ENCODE peak calls at places on chromosome 6, in seven cellular contexts. Z is breast epithelium, A is adrenal gland, W is testis, O is tibial nerve, B is heart left ventricle, E is prostate gland. D is an unnamed sample.

GRCh38 chr6:107244082-107244741 is 128.9 kb upstream of the BEND3 start:
- DNase-seq in Z (no peak), A (no peak), W (no peak), O (no peak), B (no peak), E (no peak), D (no peak)

GRCh38 chr6:15483060-15483459 is 179.8 kb downstream of the DTNBP1 start:
- DNase-seq in Z (no peak), A (no peak), W (no peak), O (no peak), B (no peak), E (no peak), D (no peak)

GRCh38 chr6:39933669-39934059 is 598 bp downstream of the MOCS1 start:
- DNase-seq in Z (no peak), A (no peak), W (no peak), O (no peak), B (no peak), E (no peak), D (no peak)

GRCh38 chr6:129500958-129501381 is 209.0 kb downstream of the ARHGAP18 start:
- DNase-seq in Z (no peak), A (no peak), W (no peak), O (no peak), B (no peak), E (no peak), D (no peak)

GRCh38 chr6:30824698-30825097 is 59.6 kb upstream of the DDR1 start:
- DNase-seq in Z (no peak), A (no peak), W (no peak), O (no peak), B (no peak), E (no peak), D (no peak)

GRCh38 chr6:85360794-85361642 is 88.9 kb upstream of the NT5E start:
- DNase-seq in Z (peak), A (peak), W (no peak), O (peak), B (no peak), E (no peak), D (no peak)

GRCh38 chr6:165484178-165484889 is 174.9 kb upstream of the C6orf118 start:
- DNase-seq in Z (no peak), A (no peak), W (no peak), O (no peak), B (no peak), E (no peak), D (no peak)

GRCh38 chr6:122151066-122151465 is 248.4 kb upstream of the HSF2 start:
- DNase-seq in Z (no peak), A (no peak), W (no peak), O (no peak), B (no peak), E (no peak), D (no peak)

GRCh38 chr6:1552296-1552761 is 57.4 kb upstream of the FOXC1 start:
- DNase-seq in Z (no peak), A (no peak), W (no peak), O (no peak), B (no peak), E (no peak), D (no peak)

GRCh38 chr6:26389349-26389799 is 6.5 kb downstream of the BTN2A2 start:
- DNase-seq in Z (no peak), A (no peak), W (no peak), O (no peak), B (no peak), E (no peak), D (no peak)

GRCh38 chr6:31919624-31920303 is 7.8 kb upstream of the C2 start:
- DNase-seq in Z (no peak), A (no peak), W (no peak), O (no peak), B (no peak), E (peak), D (no peak)

GRCh38 chr6:56292505-56293181 is 45.3 kb upstream of the COL21A1 start:
- DNase-seq in Z (no peak), A (peak), W (peak), O (peak), B (no peak), E (no peak), D (no peak)

GRCh38 chr6:132065556-132065955 is 114.4 kb upstream of the CCN2 start:
- DNase-seq in Z (no peak), A (no peak), W (no peak), O (no peak), B (no peak), E (no peak), D (no peak)

GRCh38 chr6:100719883-100720682 is 161.0 kb downstream of the ASCC3 start:
- DNase-seq in Z (no peak), A (no peak), W (no peak), O (no peak), B (no peak), E (no peak), D (no peak)

GRCh38 chr6:153484056-153484455 is 353.0 kb upstream of the RGS17 start:
- DNase-seq in Z (no peak), A (no peak), W (no peak), O (no peak), B (no peak), E (no peak), D (no peak)

GRCh38 chr6:149033454-149034241 is 283.9 kb upstream of the TAB2 start:
- DNase-seq in Z (no peak), A (no peak), W (no peak), O (no peak), B (no peak), E (no peak), D (no peak)

GRCh38 chr6:67231092-67231491 is 1404.0 kb upstream of the ADGRB3 start:
- DNase-seq in Z (no peak), A (no peak), W (no peak), O (no peak), B (no peak), E (no peak), D (no peak)

GRCh38 chr6:11212625-11213024 is 19.8 kb downstream of the NEDD9 start:
- DNase-seq in Z (peak), A (peak), W (no peak), O (peak), B (no peak), E (no peak), D (peak)

GRCh38 chr6:33201147-33201545 is 479 bp downstream of the SLC39A7 start:
- DNase-seq in Z (no peak), A (no peak), W (no peak), O (no peak), B (no peak), E (no peak), D (no peak)

GRCh38 chr6:56444855-56445254 is 197.5 kb upstream of the COL21A1 start:
- DNase-seq in Z (peak), A (no peak), W (no peak), O (no peak), B (no peak), E (peak), D (no peak)

GRCh38 chr6:70590387-70590786 is 23.7 kb downstream of the SDHAF4 start:
- DNase-seq in Z (no peak), A (no peak), W (no peak), O (no peak), B (no peak), E (no peak), D (no peak)

GRCh38 chr6:21200056-21200870 is 393.3 kb upstream of the SOX4 start:
- DNase-seq in Z (no peak), A (no peak), W (no peak), O (no peak), B (no peak), E (no peak), D (no peak)

GRCh38 chr6:138115877-138116660 is 8.8 kb upstream of the PERP start:
- DNase-seq in Z (peak), A (peak), W (peak), O (peak), B (peak), E (peak), D (no peak)

GRCh38 chr6:5999688-6000608 is 6.8 kb downstream of the NRN1 start:
- DNase-seq in Z (no peak), A (no peak), W (no peak), O (no peak), B (peak), E (no peak), D (no peak)

GRCh38 chr6:55449219-55449618 is 122.0 kb downstream of the GFRAL start:
- DNase-seq in Z (no peak), A (no peak), W (no peak), O (no peak), B (no peak), E (no peak), D (no peak)

GRCh38 chr6:134880487-134881190 is 69.3 kb downstream of the ALDH8A1 start:
- DNase-seq in Z (no peak), A (no peak), W (no peak), O (no peak), B (no peak), E (no peak), D (no peak)

GRCh38 chr6:158758941-158759479 is 60.2 kb downstream of the EZR start:
- DNase-seq in Z (no peak), A (no peak), W (no peak), O (no peak), B (peak), E (no peak), D (peak)

GRCh38 chr6:170000071-170000843 is 248.8 kb downstream of the ERMARD start:
- DNase-seq in Z (no peak), A (no peak), W (no peak), O (no peak), B (no peak), E (no peak), D (no peak)

GRCh38 chr6:44738652-44739141 is 351.2 kb downstream of the CDC5L start:
- DNase-seq in Z (no peak), A (peak), W (no peak), O (no peak), B (no peak), E (no peak), D (no peak)

GRCh38 chr6:91464201-91464600 is 877.3 kb upstream of the MAP3K7 start:
- DNase-seq in Z (no peak), A (no peak), W (no peak), O (no peak), B (no peak), E (no peak), D (no peak)

GRCh38 chr6:753486-753885 is 60.5 kb upstream of the EXOC2 start:
- DNase-seq in Z (no peak), A (no peak), W (no peak), O (no peak), B (no peak), E (no peak), D (no peak)

GRCh38 chr6:12356983-12357972 is 67.1 kb downstream of the EDN1 start:
- DNase-seq in Z (no peak), A (no peak), W (no peak), O (no peak), B (no peak), E (no peak), D (no peak)

GRCh38 chr6:90284745-90285481 is 11.7 kb downstream of the BACH2 start:
- DNase-seq in Z (no peak), A (no peak), W (no peak), O (no peak), B (no peak), E (no peak), D (no peak)

GRCh38 chr6:70210462-70210861 is 92.4 kb downstream of the COL9A1 start:
- DNase-seq in Z (no peak), A (no peak), W (no peak), O (no peak), B (no peak), E (no peak), D (no peak)

GRCh38 chr6:126812651-126813050 is 305.8 kb upstream of the RSPO3 start:
- DNase-seq in Z (no peak), A (no peak), W (no peak), O (no peak), B (no peak), E (no peak), D (no peak)

GRCh38 chr6:140090871-140091270 is 716.4 kb upstream of the CITED2 start:
- DNase-seq in Z (no peak), A (no peak), W (no peak), O (no peak), B (no peak), E (no peak), D (no peak)

GRCh38 chr6:162157157-162157556 is 570.4 kb downstream of the PRKN start:
- DNase-seq in Z (no peak), A (no peak), W (no peak), O (no peak), B (no peak), E (no peak), D (no peak)

DNA sequence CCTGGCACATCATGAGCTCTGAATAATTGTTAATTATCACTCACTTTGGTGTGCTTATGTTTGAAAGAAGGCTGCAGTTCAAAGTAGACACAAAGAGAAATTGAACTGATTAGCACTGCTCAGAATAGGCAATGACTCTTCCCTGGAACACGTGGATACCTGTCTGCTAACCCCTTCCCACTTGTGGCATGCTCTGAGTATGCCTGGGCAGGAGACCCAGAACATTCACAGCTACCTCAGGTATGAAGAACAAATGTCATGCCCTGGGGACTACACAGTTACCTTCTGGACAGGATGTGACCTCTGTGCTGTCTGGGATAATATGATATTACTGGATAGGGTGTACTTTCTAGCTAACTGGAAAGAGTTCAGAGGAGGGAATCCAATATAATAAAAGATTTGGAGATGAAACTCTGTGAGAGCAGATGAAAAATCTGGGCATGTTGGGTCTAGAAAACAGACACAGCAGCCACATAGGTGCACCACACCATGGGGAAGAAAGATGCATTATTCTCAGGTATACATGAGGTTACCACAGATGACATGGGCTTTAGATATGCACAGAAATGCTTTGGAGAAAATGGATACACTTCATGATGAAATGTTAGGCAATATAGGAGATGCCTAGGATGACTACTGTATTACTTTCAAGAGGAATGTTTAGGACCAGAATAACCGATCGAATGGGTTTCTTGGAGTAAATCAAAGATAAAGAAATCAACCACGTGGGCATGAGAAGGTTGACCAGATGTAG is 324.2 kb upstream of the PREP start:
- DNase-seq in Z (peak), A (no peak), W (no peak), O (no peak), B (no peak), E (no peak), D (no peak)
- TF ChIP-seq CTCF in Z (no peak), A (no peak), W (no peak), O (no peak), B (no peak), E (no peak), D (no peak)

DNA sequence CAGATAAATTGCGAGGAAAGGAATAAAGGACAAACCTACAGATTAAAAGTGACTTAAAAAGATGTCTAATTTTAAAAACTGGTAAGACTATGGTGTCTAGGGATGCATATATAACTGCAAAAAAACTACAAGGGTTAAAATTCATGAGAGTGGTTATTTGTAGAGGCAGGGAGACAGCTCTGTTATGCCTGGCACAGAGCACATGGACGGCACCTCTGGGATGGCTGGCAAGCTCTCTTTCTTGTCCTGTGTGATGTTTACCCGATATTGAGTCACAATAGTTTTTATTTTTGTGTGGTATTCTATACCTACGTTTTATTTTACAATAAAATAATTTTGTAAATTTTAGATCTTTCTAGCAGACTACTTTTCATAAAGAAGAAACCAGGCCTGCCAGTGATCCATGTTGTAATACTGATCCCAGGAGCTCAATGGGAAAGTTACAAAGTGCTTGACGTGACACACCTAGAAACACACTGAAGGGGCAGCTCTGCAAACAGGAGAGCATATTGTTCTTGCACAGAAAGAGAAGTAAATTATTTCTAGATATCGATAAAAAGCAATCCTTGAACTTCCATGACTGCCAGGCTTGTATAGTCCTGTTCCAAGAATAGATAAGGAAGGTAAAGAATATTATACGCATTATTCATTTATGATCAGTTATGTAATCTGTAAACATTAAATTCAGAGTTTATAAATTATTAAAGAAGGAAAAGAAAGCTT is 290.0 kb downstream of the PTPRK start:
- DNase-seq in Z (no peak), A (no peak), W (no peak), O (no peak), B (no peak), E (no peak), D (no peak)
- TF ChIP-seq POLR2A in Z (no peak), A (no peak), W (no peak), O (no peak), B (no peak), E (no peak), D (no peak)

GRCh38 chr6:79868098-79868722 is 79.1 kb downstream of the ELOVL4 start:
- DNase-seq in Z (no peak), A (peak), W (peak), O (peak), B (no peak), E (peak), D (no peak)
- H3K4me3 ChIP-seq in Z (no peak), A (no peak), W (no peak), O (no peak), B (no peak), E (no peak), D (no peak)

GRCh38 chr6:157711060-157711459 is 112.0 kb upstream of the SNX9 start:
- DNase-seq in Z (no peak), A (peak), W (peak), O (no peak), B (no peak), E (no peak), D (no peak)

GRCh38 chr6:157708933-157709332 is 114.1 kb upstream of the SNX9 start:
- DNase-seq in Z (no peak), A (no peak), W (no peak), O (no peak), B (no peak), E (no peak), D (no peak)

GRCh38 chr6:157710604-157711003 is 112.4 kb upstream of the SNX9 start:
- DNase-seq in Z (no peak), A (peak), W (no peak), O (no peak), B (no peak), E (no peak), D (no peak)

GRCh38 chr6:157708239-157708638 is 114.8 kb upstream of the SNX9 start:
- DNase-seq in Z (no peak), A (no peak), W (no peak), O (no peak), B (no peak), E (no peak), D (no peak)

GRCh38 chr6:157709514-157709913 is 113.5 kb upstream of the SNX9 start:
- DNase-seq in Z (no peak), A (no peak), W (no peak), O (no peak), B (no peak), E (no peak), D (no peak)
- TF ChIP-seq CTCF in Z (no peak), A (no peak), W (no peak), O (no peak), B (no peak), E (no peak), D (no peak)

DNA sequence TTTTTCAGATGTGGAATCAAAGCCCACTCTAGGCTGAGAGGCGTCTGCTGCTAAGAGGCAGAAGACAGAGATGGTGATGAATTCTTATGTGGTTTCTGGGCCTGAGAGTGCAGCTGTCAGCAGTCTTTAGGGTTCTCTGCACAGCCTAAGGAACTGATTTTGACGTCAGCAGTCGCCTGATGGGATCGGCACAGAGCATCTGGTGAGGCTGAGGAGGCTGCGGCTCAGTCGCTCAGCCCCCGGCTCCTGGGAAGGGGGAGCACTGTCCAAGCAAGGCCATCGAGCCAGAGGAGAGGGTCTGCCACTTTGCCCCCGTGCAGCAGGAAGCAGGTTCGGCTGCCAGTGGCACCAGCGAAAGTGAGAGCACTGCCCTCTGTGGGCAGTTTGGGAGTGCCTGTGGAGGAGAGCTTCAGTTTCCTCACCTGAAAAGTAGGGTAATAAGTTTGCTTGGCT is 92.5 kb downstream of the TCP11 start:
- DNase-seq in Z (no peak), A (peak), W (peak), O (no peak), B (no peak), E (no peak), D (peak)
- TF ChIP-seq POLR2A in Z (no peak), A (no peak), W (no peak), O (peak), B (no peak), E (no peak), D (no peak)

DNA sequence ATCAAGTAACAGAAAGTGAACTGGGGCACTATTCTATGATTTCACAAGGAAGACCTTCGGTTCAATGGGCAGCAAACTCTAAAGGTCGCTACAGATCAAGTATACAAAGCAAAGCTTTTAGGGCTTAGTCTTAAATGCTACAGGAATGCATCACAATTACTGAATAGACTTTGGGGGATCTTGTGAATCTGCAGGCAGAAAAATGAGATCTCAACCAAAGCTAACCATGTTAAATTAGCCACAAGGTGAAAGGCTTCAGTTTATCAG is 98.0 kb upstream of the TMEM30A start:
- DNase-seq in Z (no peak), A (no peak), W (no peak), O (no peak), B (no peak), E (no peak), D (no peak)
- H3K4me3 ChIP-seq in Z (no peak), A (no peak), W (no peak), O (no peak), B (no peak), E (no peak), D (no peak)

GRCh38 chr6:53070808-53071207 is 5.6 kb downstream of the FBXO9 start:
- DNase-seq in Z (no peak), A (no peak), W (no peak), O (no peak), B (no peak), E (no peak), D (no peak)
- TF ChIP-seq CTCF in Z (no peak), A (no peak), W (no peak), O (no peak), B (no peak), E (no peak), D (no peak)

GRCh38 chr6:35496851-35497570 is at the start of gene TEAD3:
- DNase-seq in Z (peak), A (no peak), W (peak), O (peak), B (peak), E (peak), D (peak)
- TF ChIP-seq POLR2A in Z (no peak), A (no peak), W (no peak), O (peak), B (peak), E (peak), D (peak)

GRCh38 chr6:147448775-147449174 is 59.7 kb upstream of the SAMD5 start:
- DNase-seq in Z (no peak), A (no peak), W (no peak), O (no peak), B (no peak), E (no peak), D (no peak)
- H3K4me3 ChIP-seq in Z (no peak), A (no peak), W (no peak), O (no peak), B (no peak), E (no peak), D (no peak)